ENCODE peak calls at places on chromosomes 1 and 21, in four cellular contexts. One of them, this sample, is unnamed.

GRCh38 chr1:30325999-30326398 is 397.4 kb downstream of the MATN1 start:
- DNase-seq in neural progenitor cell: no peak
- DNase-seq in astrocyte of the cerebellum: no peak
- DNase-seq in body of pancreas: no peak
- DNase-seq in this sample: no peak

GRCh38 chr1:12078938-12079861 is 16.1 kb downstream of the TNFRSF8 start:
- DNase-seq in body of pancreas: peak
- DNase-seq in astrocyte of the cerebellum: peak
- DNase-seq in neural progenitor cell: peak
- DNase-seq in this sample: no peak

GRCh38 chr1:66495490-66495889 is 38.5 kb upstream of the SGIP1 start:
- DNase-seq in astrocyte of the cerebellum: no peak
- DNase-seq in body of pancreas: no peak
- DNase-seq in neural progenitor cell: no peak
- DNase-seq in this sample: no peak

GRCh38 chr1:60547821-60548220 is 474.3 kb upstream of the C1orf87 start:
- DNase-seq in astrocyte of the cerebellum: no peak
- DNase-seq in neural progenitor cell: peak
- DNase-seq in body of pancreas: no peak
- DNase-seq in this sample: no peak

GRCh38 chr21:38295997-38296764 is 39.4 kb downstream of the KCNJ15 start:
- DNase-seq in body of pancreas: no peak
- DNase-seq in astrocyte of the cerebellum: no peak
- DNase-seq in neural progenitor cell: no peak
- DNase-seq in this sample: no peak

GRCh38 chr1:155300553-155301329 is 497 bp downstream of the PKLR start:
- DNase-seq in body of pancreas: no peak
- DNase-seq in astrocyte of the cerebellum: no peak
- DNase-seq in neural progenitor cell: no peak
- DNase-seq in this sample: no peak

GRCh38 chr1:32984090-32984828 is 19.6 kb upstream of the RNF19B start:
- DNase-seq in neural progenitor cell: no peak
- DNase-seq in astrocyte of the cerebellum: no peak
- DNase-seq in body of pancreas: peak
- DNase-seq in this sample: no peak

GRCh38 chr21:38912355-38912619 is 106.6 kb downstream of the ETS2 start:
- DNase-seq in body of pancreas: no peak
- DNase-seq in neural progenitor cell: no peak
- DNase-seq in astrocyte of the cerebellum: no peak
- DNase-seq in this sample: no peak

GRCh38 chr1:92797961-92798360 is 13.1 kb upstream of the EVI5 start:
- DNase-seq in neural progenitor cell: no peak
- DNase-seq in astrocyte of the cerebellum: no peak
- DNase-seq in body of pancreas: no peak
- DNase-seq in this sample: no peak

GRCh38 chr1:20063861-20064292 is 6.1 kb upstream of the PLA2G5 start:
- DNase-seq in astrocyte of the cerebellum: peak
- DNase-seq in neural progenitor cell: no peak
- DNase-seq in body of pancreas: no peak
- DNase-seq in this sample: peak

GRCh38 chr1:58592521-58593134 is 15.6 kb upstream of the TACSTD2 start:
- DNase-seq in body of pancreas: peak
- DNase-seq in neural progenitor cell: no peak
- DNase-seq in astrocyte of the cerebellum: peak
- DNase-seq in this sample: peak

GRCh38 chr1:207393610-207394009 is 60.5 kb upstream of the CR2 start:
- DNase-seq in astrocyte of the cerebellum: peak
- DNase-seq in body of pancreas: peak
- DNase-seq in neural progenitor cell: no peak
- DNase-seq in this sample: peak
- H3K4me3 ChIP-seq in astrocyte of the cerebellum: no peak
- H3K4me3 ChIP-seq in body of pancreas: no peak
- H3K4me3 ChIP-seq in neural progenitor cell: no peak
- H3K4me3 ChIP-seq in this sample: no peak

DNA sequence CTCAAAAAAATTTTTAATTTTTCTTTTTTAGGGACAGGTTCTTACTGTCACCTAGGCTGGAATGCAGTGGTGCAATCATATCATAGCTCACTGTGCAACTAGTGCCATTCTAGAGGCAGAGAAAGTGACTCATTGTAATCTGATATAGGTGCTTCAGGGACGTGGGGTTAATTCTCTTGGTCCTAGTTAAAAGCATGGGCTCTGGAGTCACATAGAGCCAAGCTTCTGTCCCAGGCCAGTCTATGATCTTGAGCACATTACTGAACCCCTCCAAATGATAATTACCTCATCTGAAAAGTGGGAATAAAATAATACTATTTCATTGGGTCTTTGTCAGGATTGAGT is 1.1 kb upstream of the ADIPOR1 start:
- DNase-seq in body of pancreas: no peak
- DNase-seq in neural progenitor cell: no peak
- DNase-seq in astrocyte of the cerebellum: no peak
- DNase-seq in this sample: no peak
- H3K4me3 ChIP-seq in body of pancreas: no peak
- H3K4me3 ChIP-seq in neural progenitor cell: no peak
- H3K4me3 ChIP-seq in astrocyte of the cerebellum: no peak
- H3K4me3 ChIP-seq in this sample: no peak

GRCh38 chr1:23567629-23567995 is 8.3 kb upstream of the ID3 start:
- DNase-seq in neural progenitor cell: no peak
- DNase-seq in body of pancreas: no peak
- DNase-seq in astrocyte of the cerebellum: no peak
- DNase-seq in this sample: no peak
- H3K4me3 ChIP-seq in neural progenitor cell: peak
- H3K4me3 ChIP-seq in body of pancreas: no peak
- H3K4me3 ChIP-seq in astrocyte of the cerebellum: peak
- H3K4me3 ChIP-seq in this sample: peak

DNA sequence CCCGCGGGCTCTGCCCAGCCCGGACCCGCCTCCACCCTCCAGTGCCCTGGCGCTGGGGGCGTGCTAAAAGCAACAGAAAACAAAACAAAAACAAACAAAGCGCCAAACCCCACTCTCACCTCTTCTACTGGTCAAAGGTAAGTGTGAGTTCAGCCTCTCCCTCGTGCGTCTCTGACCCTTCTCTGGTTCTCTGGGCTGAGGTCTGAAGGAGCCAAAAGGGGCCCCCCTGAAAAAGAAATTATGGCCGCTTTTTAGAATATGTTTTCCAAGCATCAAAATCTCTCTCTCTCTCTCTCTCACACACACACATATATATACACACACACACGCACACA is 133.5 kb upstream of the DPYD start:
- DNase-seq in astrocyte of the cerebellum: no peak
- DNase-seq in body of pancreas: no peak
- DNase-seq in neural progenitor cell: no peak
- DNase-seq in this sample: no peak
- H3K4me3 ChIP-seq in astrocyte of the cerebellum: no peak
- H3K4me3 ChIP-seq in body of pancreas: no peak
- H3K4me3 ChIP-seq in neural progenitor cell: peak
- H3K4me3 ChIP-seq in this sample: peak

DNA sequence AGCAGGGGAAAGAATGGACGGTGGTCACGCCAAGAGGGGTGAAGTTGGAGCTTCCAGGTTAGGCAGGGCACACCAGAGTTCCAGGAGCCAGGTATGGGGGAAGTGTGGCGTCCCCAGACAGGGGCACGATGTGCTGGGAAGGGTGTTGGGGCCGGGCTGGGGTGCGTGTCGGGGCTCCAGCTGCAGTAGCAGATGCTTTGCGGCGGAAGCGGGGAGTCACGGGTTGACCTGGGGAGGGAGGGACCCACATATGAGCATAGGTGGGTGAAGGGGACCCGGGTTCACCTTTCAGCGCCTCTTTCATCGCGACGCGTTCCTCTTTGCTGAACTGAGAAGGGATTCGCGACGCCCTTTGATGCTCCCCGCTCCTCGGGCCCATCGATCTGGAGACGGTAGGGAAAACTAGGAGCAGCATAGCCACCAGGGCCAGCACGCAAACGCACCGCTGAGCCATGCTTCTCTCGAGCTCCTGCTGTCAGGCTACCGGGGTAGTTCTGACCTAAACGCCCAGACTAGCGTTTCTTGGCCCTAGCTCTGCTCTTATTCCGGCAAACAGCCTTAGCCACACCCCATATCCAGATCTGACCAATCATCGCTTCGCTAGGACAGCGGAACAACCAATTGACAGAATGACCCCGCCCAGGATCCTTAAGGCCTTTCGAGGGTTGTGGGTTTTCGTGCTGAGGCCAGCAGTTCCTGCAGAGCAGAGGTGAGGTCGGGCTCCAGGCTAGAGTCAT is at the start of gene PM20D1:
- DNase-seq in neural progenitor cell: no peak
- DNase-seq in astrocyte of the cerebellum: peak
- DNase-seq in body of pancreas: peak
- DNase-seq in this sample: peak
- H3K4me3 ChIP-seq in neural progenitor cell: no peak
- H3K4me3 ChIP-seq in astrocyte of the cerebellum: peak
- H3K4me3 ChIP-seq in body of pancreas: peak
- H3K4me3 ChIP-seq in this sample: peak

DNA sequence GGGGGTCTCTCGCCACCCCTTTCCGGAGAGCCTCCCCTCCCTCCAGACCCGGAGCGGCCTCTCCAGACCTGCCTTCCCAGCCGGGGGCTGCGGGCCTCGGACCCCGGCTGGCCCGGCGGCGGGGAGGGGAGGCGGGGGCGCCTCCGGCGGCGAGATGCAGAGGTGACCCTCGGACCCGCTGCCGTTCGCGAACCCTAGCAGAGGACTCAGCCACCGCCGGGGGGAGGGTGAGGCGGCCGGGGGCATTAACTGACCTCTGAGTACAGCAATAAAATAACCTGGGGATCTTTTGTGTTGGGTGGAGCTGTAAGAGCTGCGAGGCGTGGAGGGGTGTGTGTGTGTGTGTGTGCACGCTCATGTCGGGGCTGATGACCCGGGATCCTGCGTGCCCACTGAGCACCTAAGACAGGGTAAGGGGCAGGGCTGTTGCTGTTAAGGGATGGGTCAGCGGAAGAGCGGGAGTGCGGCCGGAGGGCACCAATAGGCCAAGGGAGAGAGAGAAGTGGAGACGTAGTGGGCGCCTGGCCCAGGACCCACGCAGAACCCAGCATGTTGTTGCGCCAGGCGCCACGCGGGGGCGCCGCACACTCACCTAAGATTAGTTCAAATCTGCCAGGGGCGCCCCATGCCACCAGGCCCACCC is 6.3 kb downstream of the HAPLN2 start:
- DNase-seq in neural progenitor cell: peak
- DNase-seq in astrocyte of the cerebellum: no peak
- DNase-seq in body of pancreas: peak
- DNase-seq in this sample: no peak
- H3K4me3 ChIP-seq in neural progenitor cell: peak
- H3K4me3 ChIP-seq in astrocyte of the cerebellum: no peak
- H3K4me3 ChIP-seq in body of pancreas: no peak
- H3K4me3 ChIP-seq in this sample: no peak

GRCh38 chr1:23930270-23930669 is 17.1 kb upstream of the CNR2 start:
- DNase-seq in neural progenitor cell: no peak
- DNase-seq in astrocyte of the cerebellum: no peak
- DNase-seq in body of pancreas: no peak
- DNase-seq in this sample: no peak

GRCh38 chr1:23930861-23931471 is 17.8 kb upstream of the CNR2 start:
- DNase-seq in neural progenitor cell: no peak
- DNase-seq in astrocyte of the cerebellum: no peak
- DNase-seq in body of pancreas: no peak
- DNase-seq in this sample: peak

GRCh38 chr1:23928789-23929188 is 15.6 kb upstream of the CNR2 start:
- DNase-seq in neural progenitor cell: no peak
- DNase-seq in body of pancreas: no peak
- DNase-seq in astrocyte of the cerebellum: no peak
- DNase-seq in this sample: no peak

GRCh38 chr1:23927097-23927496 is 13.9 kb upstream of the CNR2 start:
- DNase-seq in body of pancreas: no peak
- DNase-seq in astrocyte of the cerebellum: no peak
- DNase-seq in neural progenitor cell: no peak
- DNase-seq in this sample: no peak

GRCh38 chr1:23931481-23931880 is 18.3 kb upstream of the CNR2 start:
- DNase-seq in body of pancreas: no peak
- DNase-seq in astrocyte of the cerebellum: no peak
- DNase-seq in neural progenitor cell: no peak
- DNase-seq in this sample: no peak
- H3K4me3 ChIP-seq in body of pancreas: no peak
- H3K4me3 ChIP-seq in astrocyte of the cerebellum: no peak
- H3K4me3 ChIP-seq in neural progenitor cell: no peak
- H3K4me3 ChIP-seq in this sample: no peak

GRCh38 chr1:231499148-231499763 is 29.2 kb upstream of the TSNAX start:
- DNase-seq in astrocyte of the cerebellum: no peak
- DNase-seq in neural progenitor cell: no peak
- DNase-seq in body of pancreas: no peak
- DNase-seq in this sample: no peak
- H3K4me3 ChIP-seq in astrocyte of the cerebellum: no peak
- H3K4me3 ChIP-seq in neural progenitor cell: no peak
- H3K4me3 ChIP-seq in body of pancreas: no peak
- H3K4me3 ChIP-seq in this sample: no peak

DNA sequence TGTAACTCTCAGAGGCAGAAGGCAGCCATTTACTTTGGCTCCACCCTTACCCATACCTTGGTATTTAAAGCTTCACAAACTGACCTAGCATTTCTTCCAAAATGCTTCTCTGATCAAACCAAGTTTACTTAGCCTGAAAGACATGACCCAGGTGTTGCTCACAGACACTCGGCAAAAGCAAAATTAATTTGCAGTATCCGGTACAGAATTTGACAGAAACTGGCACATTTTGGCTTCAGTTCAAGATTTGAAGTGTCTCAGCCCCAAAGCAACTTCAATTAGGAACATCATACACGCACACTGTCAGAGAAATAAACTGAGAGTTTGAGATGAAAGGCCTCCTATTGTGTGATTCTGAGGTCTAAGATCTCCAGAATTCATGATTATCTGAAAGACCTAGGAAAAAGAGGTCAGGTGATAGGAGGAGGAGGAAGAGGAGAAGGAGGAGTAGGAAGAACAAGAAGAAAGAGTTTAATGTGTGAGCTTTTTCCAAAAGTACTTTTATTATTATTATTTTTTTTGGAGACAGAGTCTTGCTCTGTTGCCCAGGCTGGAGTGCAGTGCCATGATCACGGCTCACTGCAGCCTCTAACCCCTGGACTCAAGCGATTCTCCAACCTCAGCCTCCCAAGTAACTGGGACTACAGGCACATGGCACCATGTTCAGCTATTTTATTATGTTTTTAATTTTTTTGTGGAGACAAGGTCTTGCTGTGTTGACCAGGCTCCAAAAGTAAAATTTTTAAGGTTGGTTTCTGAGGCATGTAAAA is 143.6 kb downstream of the SLC45A1 start:
- DNase-seq in astrocyte of the cerebellum: no peak
- DNase-seq in neural progenitor cell: no peak
- DNase-seq in body of pancreas: no peak
- DNase-seq in this sample: no peak
- H3K4me3 ChIP-seq in astrocyte of the cerebellum: no peak
- H3K4me3 ChIP-seq in neural progenitor cell: no peak
- H3K4me3 ChIP-seq in body of pancreas: no peak
- H3K4me3 ChIP-seq in this sample: no peak

GRCh38 chr1:162710349-162710748 is 78.1 kb downstream of the DDR2 start:
- DNase-seq in body of pancreas: no peak
- DNase-seq in astrocyte of the cerebellum: no peak
- DNase-seq in neural progenitor cell: no peak
- DNase-seq in this sample: no peak
- H3K4me3 ChIP-seq in body of pancreas: no peak
- H3K4me3 ChIP-seq in astrocyte of the cerebellum: no peak
- H3K4me3 ChIP-seq in neural progenitor cell: no peak
- H3K4me3 ChIP-seq in this sample: no peak